ENCODE peak calls at places on chromosomes 3 and 15, in seven cellular contexts. One of them, this sample, is unnamed.

GRCh38 chr15:94164202-94164807 is 67.1 kb upstream of the MCTP2 start:
- DNase-seq in right atrium auricular region: no peak
- DNase-seq in islet precursor cell: peak
- DNase-seq in left lung: peak
- DNase-seq in progenitor cell of endocrine pancreas: peak
- DNase-seq in dorsolateral prefrontal cortex: no peak
- DNase-seq in memory B cell: peak
- DNase-seq in this sample: peak

GRCh38 chr3:79361748-79362378 is 405.9 kb downstream of the ROBO1 start:
- DNase-seq in right atrium auricular region: no peak
- DNase-seq in islet precursor cell: no peak
- DNase-seq in left lung: no peak
- DNase-seq in progenitor cell of endocrine pancreas: no peak
- DNase-seq in dorsolateral prefrontal cortex: no peak
- DNase-seq in memory B cell: no peak
- DNase-seq in this sample: no peak

GRCh38 chr3:101319531-101319930 is 844 bp downstream of the IMPG2 start:
- DNase-seq in right atrium auricular region: no peak
- DNase-seq in islet precursor cell: no peak
- DNase-seq in left lung: no peak
- DNase-seq in progenitor cell of endocrine pancreas: no peak
- DNase-seq in dorsolateral prefrontal cortex: no peak
- DNase-seq in memory B cell: no peak
- DNase-seq in this sample: no peak

GRCh38 chr3:6179761-6180160 is 681.2 kb upstream of the GRM7 start:
- DNase-seq in right atrium auricular region: no peak
- DNase-seq in islet precursor cell: no peak
- DNase-seq in left lung: no peak
- DNase-seq in progenitor cell of endocrine pancreas: no peak
- DNase-seq in dorsolateral prefrontal cortex: no peak
- DNase-seq in memory B cell: no peak
- DNase-seq in this sample: no peak

GRCh38 chr3:88113311-88114162 is 36.2 kb upstream of the C3orf38 start:
- DNase-seq in right atrium auricular region: peak
- DNase-seq in islet precursor cell: peak
- DNase-seq in left lung: no peak
- DNase-seq in progenitor cell of endocrine pancreas: peak
- DNase-seq in dorsolateral prefrontal cortex: no peak
- DNase-seq in memory B cell: peak
- DNase-seq in this sample: peak

GRCh38 chr3:48426401-48426909 is 3.4 kb downstream of the PLXNB1 start:
- DNase-seq in right atrium auricular region: no peak
- DNase-seq in islet precursor cell: no peak
- DNase-seq in left lung: no peak
- DNase-seq in progenitor cell of endocrine pancreas: no peak
- DNase-seq in dorsolateral prefrontal cortex: peak
- DNase-seq in memory B cell: no peak
- DNase-seq in this sample: no peak

GRCh38 chr15:82830427-82831173 is 21.2 kb downstream of the WHAMM start:
- DNase-seq in right atrium auricular region: no peak
- DNase-seq in islet precursor cell: no peak
- DNase-seq in left lung: no peak
- DNase-seq in progenitor cell of endocrine pancreas: no peak
- DNase-seq in dorsolateral prefrontal cortex: no peak
- DNase-seq in memory B cell: no peak
- DNase-seq in this sample: no peak

GRCh38 chr3:141000027-141000663 is 51.0 kb upstream of the SPSB4 start:
- DNase-seq in right atrium auricular region: peak
- DNase-seq in islet precursor cell: peak
- DNase-seq in left lung: peak
- DNase-seq in progenitor cell of endocrine pancreas: peak
- DNase-seq in dorsolateral prefrontal cortex: peak
- DNase-seq in memory B cell: no peak
- DNase-seq in this sample: peak

GRCh38 chr3:102181202-102181920 is 253.5 kb upstream of the ZPLD1 start:
- DNase-seq in right atrium auricular region: no peak
- DNase-seq in islet precursor cell: no peak
- DNase-seq in left lung: no peak
- DNase-seq in progenitor cell of endocrine pancreas: no peak
- DNase-seq in dorsolateral prefrontal cortex: no peak
- DNase-seq in memory B cell: no peak
- DNase-seq in this sample: no peak